ENCODE peak calls at places on chromosomes 6 and 20, in four cellular contexts. One of them, this sample, is unnamed.
A peak's percentile ranks its signal among the peaks of the same experiment; 100 is the strongest.

GRCh38 chr20:44785768-44786167 is 24.6 kb downstream of the RIMS4 start:
- DNase-seq in OCI-LY7: no peak
- DNase-seq in left ventricle myocardium inferior: no peak
- DNase-seq in vagina: no peak
- DNase-seq in this sample: no peak

GRCh38 chr20:24389686-24390085 is 79.7 kb upstream of the SYNDIG1 start:
- DNase-seq in OCI-LY7: no peak
- DNase-seq in left ventricle myocardium inferior: no peak
- DNase-seq in vagina: peak; percentile 79
- DNase-seq in this sample: no peak

GRCh38 chr6:36364669-36365479 is 22.6 kb downstream of the ETV7 start:
- DNase-seq in OCI-LY7: peak; percentile 22
- DNase-seq in left ventricle myocardium inferior: no peak
- DNase-seq in vagina: no peak
- DNase-seq in this sample: no peak

GRCh38 chr20:35290186-35290886 is 1.9 kb downstream of the FAM83C start:
- DNase-seq in OCI-LY7: no peak
- DNase-seq in left ventricle myocardium inferior: no peak
- DNase-seq in vagina: no peak
- DNase-seq in this sample: peak; percentile 73

GRCh38 chr6:152976749-152977148 is 6.1 kb downstream of the FBXO5 start:
- DNase-seq in OCI-LY7: no peak
- DNase-seq in left ventricle myocardium inferior: no peak
- DNase-seq in vagina: no peak
- DNase-seq in this sample: no peak

GRCh38 chr6:11909696-11910132 is 102.4 kb upstream of the HIVEP1 start:
- DNase-seq in OCI-LY7: no peak
- DNase-seq in left ventricle myocardium inferior: no peak
- DNase-seq in vagina: no peak
- DNase-seq in this sample: peak; percentile 62

GRCh38 chr6:52984247-52984646 is 10.8 kb downstream of the GSTA4 start:
- DNase-seq in OCI-LY7: peak; percentile 36
- DNase-seq in left ventricle myocardium inferior: no peak
- DNase-seq in vagina: no peak
- DNase-seq in this sample: no peak

GRCh38 chr6:15239606-15240364 is 6.1 kb upstream of the JARID2 start:
- DNase-seq in OCI-LY7: no peak
- DNase-seq in left ventricle myocardium inferior: no peak
- DNase-seq in vagina: no peak
- DNase-seq in this sample: peak; percentile 73

GRCh38 chr20:34058831-34059230 is 53.2 kb downstream of the EIF2S2 start:
- DNase-seq in OCI-LY7: peak; percentile 43
- DNase-seq in left ventricle myocardium inferior: no peak
- DNase-seq in vagina: no peak
- DNase-seq in this sample: no peak

DNA sequence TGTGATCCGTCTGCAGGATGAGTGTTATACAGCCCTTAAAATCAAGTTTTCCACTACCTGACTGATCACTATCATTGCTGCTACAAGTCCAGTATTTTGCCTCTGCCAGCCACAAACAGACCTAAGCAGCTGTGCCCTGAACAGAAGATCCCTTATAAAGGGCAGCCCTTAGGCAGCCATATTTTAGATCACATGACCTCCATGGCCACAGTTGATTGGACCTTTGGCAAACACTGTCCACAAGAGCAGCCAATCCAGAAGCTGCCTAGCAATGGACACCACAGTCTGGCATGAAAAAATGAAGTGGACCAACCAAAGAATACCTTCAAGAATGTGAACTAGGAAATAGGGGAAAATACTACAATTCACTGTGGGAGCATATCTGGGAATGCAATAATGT is 50.8 kb downstream of the MC3R start:
- DNase-seq in OCI-LY7: no peak
- DNase-seq in left ventricle myocardium inferior: no peak
- DNase-seq in vagina: no peak
- DNase-seq in this sample: no peak
- H3K9me3 ChIP-seq in OCI-LY7: no peaks in the 10 kb centered on the region
- H3K9me3 ChIP-seq in left ventricle myocardium inferior: no peaks in the 10 kb centered on the region
- H3K9me3 ChIP-seq in vagina: no peaks in the 10 kb centered on the region
- H3K9me3 ChIP-seq in this sample: no peaks in the 10 kb centered on the region

DNA sequence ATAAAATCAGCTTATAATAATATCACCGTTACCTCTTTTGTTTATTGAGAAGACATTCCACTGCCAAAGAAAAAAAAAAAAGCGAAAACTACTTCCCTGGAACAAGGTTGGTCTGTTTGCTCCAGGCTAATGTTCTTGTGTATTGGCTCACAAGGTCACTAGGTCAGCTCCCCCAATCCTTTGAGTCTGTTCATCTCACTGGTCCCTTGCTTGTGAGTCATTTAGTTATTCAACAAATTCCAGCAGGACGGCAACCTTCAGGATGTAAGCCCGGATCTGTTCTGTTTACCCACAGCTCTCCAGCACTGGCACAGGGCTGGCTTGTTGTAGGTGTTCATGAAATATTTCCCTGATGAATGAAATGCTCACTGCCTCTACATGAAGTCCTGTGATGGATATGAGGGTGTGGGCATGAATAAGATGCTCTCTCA is 3.3 kb downstream of the ARHGAP40 start:
- DNase-seq in OCI-LY7: no peak
- DNase-seq in left ventricle myocardium inferior: no peak
- DNase-seq in vagina: no peak
- DNase-seq in this sample: peak; percentile 71
- TF ChIP-seq CTCF in OCI-LY7: no peak
- TF ChIP-seq CTCF in left ventricle myocardium inferior: no peak
- TF ChIP-seq CTCF in vagina: no peak
- TF ChIP-seq CTCF in this sample: no peak

GRCh38 chr6:169926617-169927417 is 175.4 kb downstream of the ERMARD start:
- DNase-seq in OCI-LY7: no peak
- DNase-seq in left ventricle myocardium inferior: no peak
- DNase-seq in vagina: peak; percentile 72
- DNase-seq in this sample: no peak
- H3K9me3 ChIP-seq in OCI-LY7: no peaks in the 10 kb centered on the region
- H3K9me3 ChIP-seq in left ventricle myocardium inferior: no peaks in the 10 kb centered on the region
- H3K9me3 ChIP-seq in vagina: no peaks in the 10 kb centered on the region
- H3K9me3 ChIP-seq in this sample: peaks cover 2% of the 10 kb centered on the region

GRCh38 chr6:166008441-166009369 is 158.9 kb downstream of the TBXT start:
- DNase-seq in OCI-LY7: no peak
- DNase-seq in left ventricle myocardium inferior: no peak
- DNase-seq in vagina: no peak
- DNase-seq in this sample: peak; percentile 86
- TF ChIP-seq CTCF in OCI-LY7: no peak
- TF ChIP-seq CTCF in left ventricle myocardium inferior: no peak
- TF ChIP-seq CTCF in vagina: no peak
- TF ChIP-seq CTCF in this sample: no peak

GRCh38 chr6:170029416-170030283 is 261.2 kb downstream of the DLL1 start:
- DNase-seq in OCI-LY7: no peak
- DNase-seq in left ventricle myocardium inferior: no peak
- DNase-seq in vagina: no peak
- DNase-seq in this sample: peak; percentile 27
- H3K9me3 ChIP-seq in OCI-LY7: no peaks in the 10 kb centered on the region
- H3K9me3 ChIP-seq in left ventricle myocardium inferior: peaks cover 5% of the 10 kb centered on the region
- H3K9me3 ChIP-seq in vagina: no peaks in the 10 kb centered on the region
- H3K9me3 ChIP-seq in this sample: no peaks in the 10 kb centered on the region

GRCh38 chr20:5933802-5934436 is 16.4 kb downstream of the TRMT6 start:
- DNase-seq in OCI-LY7: peak; percentile 84
- DNase-seq in left ventricle myocardium inferior: no peak
- DNase-seq in vagina: no peak
- DNase-seq in this sample: no peak
- TF ChIP-seq CTCF in OCI-LY7: peak; percentile 83
- TF ChIP-seq CTCF in left ventricle myocardium inferior: peak; percentile 55
- TF ChIP-seq CTCF in vagina: no peak
- TF ChIP-seq CTCF in this sample: peak; percentile 11

GRCh38 chr6:106808758-106809157 is 165.8 kb downstream of the CD24 start:
- DNase-seq in OCI-LY7: no peak
- DNase-seq in left ventricle myocardium inferior: no peak
- DNase-seq in vagina: no peak
- DNase-seq in this sample: no peak

GRCh38 chr6:106807946-106808611 is 166.4 kb downstream of the CD24 start:
- DNase-seq in OCI-LY7: peak; percentile 34
- DNase-seq in left ventricle myocardium inferior: no peak
- DNase-seq in vagina: no peak
- DNase-seq in this sample: no peak

GRCh38 chr6:106805771-106806170 is 168.8 kb downstream of the CD24 start:
- DNase-seq in OCI-LY7: no peak
- DNase-seq in left ventricle myocardium inferior: no peak
- DNase-seq in vagina: no peak
- DNase-seq in this sample: no peak

DNA sequence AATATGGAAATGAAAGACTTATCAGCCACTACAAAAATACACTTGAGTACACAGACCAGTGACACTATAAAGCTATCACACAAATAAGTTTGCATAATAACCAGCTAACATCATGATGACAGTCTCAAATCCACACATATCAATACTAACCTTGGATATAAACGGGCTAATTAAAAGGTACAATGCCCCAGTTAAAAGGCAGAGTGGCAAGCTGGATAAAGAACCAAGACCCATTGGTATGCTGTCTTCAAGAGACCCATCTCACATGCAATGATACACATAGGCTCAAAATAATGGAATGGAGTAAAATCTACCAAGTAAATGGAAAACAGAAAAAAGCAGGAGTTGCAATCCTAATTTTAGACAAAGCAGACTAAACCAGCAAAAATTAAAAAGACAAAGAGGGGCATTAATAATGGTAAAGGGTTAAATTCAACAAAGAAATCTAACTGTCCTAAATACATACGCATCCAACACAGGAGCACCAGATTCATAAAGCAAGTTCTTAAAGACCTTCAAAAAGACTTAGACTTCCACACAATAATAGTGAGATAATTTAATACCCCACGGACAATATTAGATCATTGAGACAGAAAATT is 163.3 kb downstream of the CD24 start:
- DNase-seq in OCI-LY7: no peak
- DNase-seq in left ventricle myocardium inferior: no peak
- DNase-seq in vagina: no peak
- DNase-seq in this sample: no peak
- H3K9me3 ChIP-seq in OCI-LY7: peaks cover 48% of the 10 kb centered on the region
- H3K9me3 ChIP-seq in left ventricle myocardium inferior: peaks cover 68% of the 10 kb centered on the region
- H3K9me3 ChIP-seq in vagina: peaks cover 37% of the 10 kb centered on the region
- H3K9me3 ChIP-seq in this sample: peaks cover 14% of the 10 kb centered on the region

GRCh38 chr6:169099411-169100202 is 154.0 kb downstream of the THBS2 start:
- DNase-seq in OCI-LY7: no peak
- DNase-seq in left ventricle myocardium inferior: no peak
- DNase-seq in vagina: no peak
- DNase-seq in this sample: no peak
- TF ChIP-seq CTCF in OCI-LY7: no peak
- TF ChIP-seq CTCF in left ventricle myocardium inferior: no peak
- TF ChIP-seq CTCF in vagina: no peak
- TF ChIP-seq CTCF in this sample: no peak

GRCh38 chr20:59770270-59770669 is 163.2 kb downstream of the SYCP2 start:
- DNase-seq in OCI-LY7: no peak
- DNase-seq in left ventricle myocardium inferior: no peak
- DNase-seq in vagina: no peak
- DNase-seq in this sample: peak; percentile 34

GRCh38 chr20:59772373-59772705 is 161.1 kb downstream of the SYCP2 start:
- DNase-seq in OCI-LY7: no peak
- DNase-seq in left ventricle myocardium inferior: no peak
- DNase-seq in vagina: no peak
- DNase-seq in this sample: no peak

GRCh38 chr20:59770851-59771250 is 162.6 kb downstream of the SYCP2 start:
- DNase-seq in OCI-LY7: no peak
- DNase-seq in left ventricle myocardium inferior: no peak
- DNase-seq in vagina: no peak
- DNase-seq in this sample: peak; percentile 70

GRCh38 chr20:59772931-59773913 is 160.2 kb downstream of the SYCP2 start:
- DNase-seq in OCI-LY7: no peak
- DNase-seq in left ventricle myocardium inferior: no peak
- DNase-seq in vagina: no peak
- DNase-seq in this sample: peak; percentile 27

DNA sequence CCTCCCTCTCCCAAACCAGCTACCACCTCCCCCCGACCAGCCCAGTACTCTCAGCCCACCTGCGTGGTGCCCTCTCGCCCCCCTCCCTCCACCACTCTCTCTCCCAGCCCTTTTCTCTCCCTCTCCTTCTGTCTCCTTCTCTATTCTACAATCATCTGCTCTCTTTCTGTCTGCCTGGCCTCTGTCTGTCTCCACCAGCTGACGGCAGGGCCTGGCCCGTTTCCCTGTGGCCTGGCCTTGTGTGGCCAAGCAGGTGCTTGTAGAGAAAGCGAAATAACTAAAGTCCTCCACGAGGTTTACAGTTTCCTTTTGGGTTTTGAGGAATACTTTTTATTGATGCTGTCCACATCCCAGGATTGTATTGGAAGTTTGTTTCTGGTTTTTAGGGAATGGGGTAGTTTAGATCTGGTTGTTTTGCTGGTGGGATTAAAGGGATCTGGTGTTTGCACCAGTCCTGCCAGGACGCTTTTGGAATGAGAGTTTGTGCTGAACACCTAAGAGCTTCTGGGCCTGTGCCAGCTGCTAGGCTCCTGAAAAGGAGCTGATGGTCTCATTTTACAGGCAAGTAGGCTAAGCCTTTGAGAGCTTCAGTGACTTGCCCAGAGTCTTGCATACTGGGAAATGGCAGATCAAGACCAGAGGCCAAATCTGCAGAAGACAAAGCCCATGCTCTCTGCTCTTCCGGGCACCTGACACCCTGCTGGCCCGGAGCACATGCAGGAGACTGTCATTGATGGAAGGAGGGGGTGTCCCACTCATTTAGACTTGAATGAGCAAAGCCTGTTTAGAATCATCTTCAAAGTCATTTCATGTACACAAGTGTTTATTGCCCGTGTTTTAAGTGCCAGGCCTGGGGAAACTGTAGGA is 161.7 kb downstream of the SYCP2 start:
- DNase-seq in OCI-LY7: no peak
- DNase-seq in left ventricle myocardium inferior: peak; percentile 61
- DNase-seq in vagina: no peak
- DNase-seq in this sample: peak; percentile 65
- H3K9me3 ChIP-seq in OCI-LY7: no peaks in the 10 kb centered on the region
- H3K9me3 ChIP-seq in left ventricle myocardium inferior: no peaks in the 10 kb centered on the region
- H3K9me3 ChIP-seq in vagina: no peaks in the 10 kb centered on the region
- H3K9me3 ChIP-seq in this sample: no peaks in the 10 kb centered on the region

GRCh38 chr20:2672446-2672845 is 8.4 kb upstream of the IDH3B start:
- DNase-seq in OCI-LY7: no peak
- DNase-seq in left ventricle myocardium inferior: no peak
- DNase-seq in vagina: no peak
- DNase-seq in this sample: no peak

GRCh38 chr20:2673453-2673852 is 9.4 kb upstream of the IDH3B start:
- DNase-seq in OCI-LY7: no peak
- DNase-seq in left ventricle myocardium inferior: no peak
- DNase-seq in vagina: no peak
- DNase-seq in this sample: no peak

DNA sequence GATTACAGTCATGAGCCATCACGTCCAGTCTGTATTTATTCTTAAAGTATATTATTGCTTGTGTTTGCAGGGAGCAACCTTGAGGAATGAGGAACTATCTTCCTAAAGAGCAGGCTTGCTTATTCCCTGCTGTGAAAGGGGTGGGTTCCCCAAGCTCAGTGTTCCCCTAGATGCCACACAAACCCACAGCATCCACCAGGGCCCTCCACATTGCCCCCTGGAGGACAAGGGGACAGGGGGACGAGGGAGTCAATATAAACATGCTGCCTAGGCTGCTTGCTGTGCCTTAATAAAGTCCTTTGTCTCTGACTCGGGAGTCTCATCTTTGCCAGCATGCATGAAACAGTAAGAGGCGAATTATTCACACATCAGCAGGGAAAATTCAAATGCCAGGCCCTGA is 8.0 kb upstream of the IDH3B start:
- DNase-seq in OCI-LY7: no peak
- DNase-seq in left ventricle myocardium inferior: no peak
- DNase-seq in vagina: no peak
- DNase-seq in this sample: no peak
- TF ChIP-seq CTCF in OCI-LY7: peak; percentile 51
- TF ChIP-seq CTCF in left ventricle myocardium inferior: no peak
- TF ChIP-seq CTCF in vagina: no peak
- TF ChIP-seq CTCF in this sample: no peak